ENCODE peak calls at places on chromosomes 4 and X, in nine cellular contexts. S is T-helper 9 cell; X is stimulated activated naive B cell treated with anti-CD40 and anti-IgM and Interleukin-4, amounts not matched to agents 10 μg/mL and 1 μg/mL and 100 μg/mL, for 72 hours; C is astrocyte of the cerebellum; Y is cortex of kidney; I is AG08396; P is glomerular endothelial cell; E is NCI-H1436; V is stomach. W is an unnamed sample.

GRCh38 chr4:77451530-77451929 is 154.1 kb upstream of the CXCL13 start:
- DNase-seq in V (no peak), X (no peak), P (no peak), Y (no peak), I (no peak), C (peak), S (no peak), E (no peak), W (no peak)

GRCh38 chr4:33453916-33454315 is 2733.7 kb downstream of the PCDH7 start:
- DNase-seq in I (no peak), X (no peak), V (no peak), Y (no peak), S (no peak), C (no peak), P (no peak), E (no peak), W (no peak)

GRCh38 chr4:67558493-67558892 is at the start of gene STAP1:
- DNase-seq in P (no peak), S (no peak), V (no peak), Y (no peak), E (no peak), C (no peak), I (no peak), X (peak), W (no peak)

GRCh38 chrX:41781500-41781899 is 57.5 kb downstream of the GPR82 start:
- DNase-seq in I (peak), X (no peak), V (no peak), Y (no peak), P (no peak), E (peak), C (peak), S (no peak), W (peak)

GRCh38 chrX:151702021-151702714 is 6.9 kb downstream of the PRRG3 start:
- DNase-seq in Y (no peak), E (no peak), S (no peak), X (no peak), C (no peak), V (no peak), P (no peak), I (no peak), W (no peak)

GRCh38 chr4:146072381-146072780 is 103.1 kb upstream of the LSM6 start:
- DNase-seq in Y (no peak), S (no peak), P (no peak), V (no peak), E (no peak), X (no peak), I (no peak), C (no peak), W (no peak)

GRCh38 chr4:879730-880079 is 52.4 kb downstream of the GAK start:
- DNase-seq in E (no peak), C (no peak), P (no peak), X (no peak), S (peak), I (no peak), V (no peak), Y (no peak), W (no peak)

GRCh38 chr4:38123555-38123954 is 163.4 kb downstream of the PTTG2 start:
- DNase-seq in C (no peak), I (no peak), X (no peak), Y (no peak), P (no peak), S (no peak), E (no peak), V (no peak), W (no peak)